ENCODE peak calls at places on chromosomes 4 and X, in six cellular contexts. R is K562, H is HCT116, O is HepG2, A is H1, D is GM12878. C is an unnamed sample. For H3K36me3 and H3K9me3, the result is how much of the 10 kb centered on the place peaks cover.

GRCh38 chrX:19659929-19660328 is 144.6 kb upstream of the MAP3K15 start:
- DNase-seq in R (no peak), O (no peak), A (no peak), H (no peak), D (no peak), C (no peak)

GRCh38 chrX:129423191-129423590 is 100.1 kb downstream of the SMARCA1 start:
- DNase-seq in O (no peak), A (no peak), D (no peak), R (no peak), H (no peak), C (no peak)

GRCh38 chrX:46903458-46904242 is 8.6 kb upstream of the JADE3 start:
- DNase-seq in O (peak), R (peak), A (peak), D (peak), H (peak), C (peak)

GRCh38 chr4:111028829-111029228 is 406.0 kb upstream of the PITX2 start:
- DNase-seq in A (no peak), O (no peak), D (no peak), H (no peak), R (no peak), C (no peak)

GRCh38 chr4:167715176-167715575 is 377.2 kb upstream of the ANXA10 start:
- DNase-seq in D (no peak), H (no peak), R (no peak), A (no peak), O (no peak), C (no peak)

GRCh38 chr4:166324321-166324720 is 451.3 kb downstream of the TLL1 start:
- DNase-seq in H (peak), D (no peak), O (peak), A (peak), R (no peak), C (peak)

GRCh38 chr4:103720661-103721060 is 876 bp upstream of the TACR3 start:
- DNase-seq in O (no peak), R (no peak), D (no peak), A (no peak), H (no peak), C (no peak)

GRCh38 chr4:30875659-30876269 is 155.6 kb downstream of the PCDH7 start:
- DNase-seq in H (no peak), A (no peak), R (no peak), O (no peak), D (no peak), C (no peak)

GRCh38 chrX:69018416-69019072 is 146.7 kb downstream of the PJA1 start:
- DNase-seq in A (no peak), O (no peak), D (no peak), H (no peak), R (no peak), C (no peak)

GRCh38 chr4:151921811-151922210 is 161.0 kb upstream of the GATB start:
- DNase-seq in A (no peak), D (no peak), R (no peak), O (no peak), H (no peak), C (no peak)

GRCh38 chr4:105280338-105280809 is 133.7 kb downstream of the TET2 start:
- DNase-seq in R (no peak), A (no peak), D (no peak), H (no peak), O (no peak), C (no peak)

GRCh38 chr4:163744861-163745260 is 250.4 kb downstream of the TMA16 start:
- DNase-seq in O (no peak), D (peak), R (no peak), A (no peak), H (no peak), C (no peak)

GRCh38 chr4:38805530-38806145 is 1.0 kb upstream of the TLR1 start:
- DNase-seq in R (no peak), D (peak), A (no peak), H (no peak), O (no peak), C (no peak)

GRCh38 chr4:123651127-123651526 is 254.5 kb downstream of the SPRY1 start:
- DNase-seq in D (no peak), H (no peak), R (no peak), A (no peak), O (no peak), C (no peak)

GRCh38 chrX:37846141-37846540 is 1.2 kb downstream of the DYNLT3 start:
- DNase-seq in D (no peak), R (no peak), A (no peak), H (no peak), O (no peak), C (no peak)

GRCh38 chr4:88747351-88747750 is 49.7 kb upstream of the NAP1L5 start:
- DNase-seq in A (no peak), O (no peak), R (no peak), D (no peak), H (no peak), C (no peak)

GRCh38 chr4:13092702-13093101 is 391.4 kb downstream of the RAB28 start:
- DNase-seq in O (no peak), R (no peak), A (no peak), D (no peak), H (no peak), C (no peak)

GRCh38 chrX:7120578-7121219 is 26.8 kb upstream of the STS start:
- DNase-seq in H (no peak), D (no peak), A (no peak), R (no peak), O (peak), C (no peak)

GRCh38 chr4:69910016-69910782 is 20.7 kb upstream of the CSN1S1 start:
- DNase-seq in D (peak), R (no peak), H (no peak), A (no peak), O (no peak), C (no peak)

GRCh38 chrX:18617351-18617750 is 54.6 kb downstream of the RS1 start:
- DNase-seq in R (no peak), O (peak), A (no peak), H (peak), D (no peak), C (peak)

GRCh38 chr4:25786497-25787065 is 76.2 kb downstream of the SEL1L3 start:
- DNase-seq in O (no peak), H (no peak), D (no peak), R (no peak), A (no peak), C (no peak)

GRCh38 chr4:108210989-108211725 is 42.4 kb upstream of the LEF1 start:
- DNase-seq in O (no peak), R (no peak), H (no peak), D (no peak), A (no peak), C (no peak)

GRCh38 chrX:122622800-122623199 is 561.3 kb upstream of the GRIA3 start:
- DNase-seq in D (no peak), R (no peak), H (no peak), A (no peak), O (no peak), C (no peak)

GRCh38 chr4:101693842-101694398 is 96.6 kb upstream of the BANK1 start:
- DNase-seq in D (no peak), O (no peak), H (no peak), A (no peak), R (no peak), C (no peak)

GRCh38 chrX:119655125-119655524 is 37.8 kb downstream of the SEPTIN6 start:
- DNase-seq in A (no peak), D (no peak), O (no peak), H (no peak), R (peak), C (no peak)

GRCh38 chr4:10063544-10064300 is 42.4 kb upstream of the SLC2A9 start:
- DNase-seq in O (peak), R (no peak), D (no peak), A (peak), H (peak), C (peak)

GRCh38 chr4:136526517-136526916 is 1005.8 kb downstream of the PCDH18 start:
- DNase-seq in R (no peak), O (no peak), A (no peak), D (no peak), H (no peak), C (no peak)

GRCh38 chr4:36159208-36159607 is 85.1 kb downstream of the ARAP2 start:
- DNase-seq in R (no peak), O (peak), A (no peak), H (no peak), D (no peak), C (no peak)

GRCh38 chr4:40550900-40551546 is 78.6 kb downstream of the RBM47 start:
- DNase-seq in A (no peak), D (peak), H (peak), O (peak), R (peak), C (no peak)

GRCh38 chr4:57291911-57292310 is 181.7 kb upstream of the IGFBP7 start:
- DNase-seq in H (no peak), O (no peak), R (no peak), A (no peak), D (no peak), C (no peak)

GRCh38 chrX:45347877-45348675 is 147.4 kb upstream of the DIPK2B start:
- DNase-seq in H (no peak), O (no peak), D (no peak), R (no peak), A (no peak), C (no peak)

GRCh38 chr4:169150806-169151205 is 120.0 kb downstream of the SH3RF1 start:
- DNase-seq in R (no peak), H (no peak), D (no peak), A (no peak), O (no peak), C (no peak)

GRCh38 chr4:150573534-150573933 is 8.4 kb upstream of the MAB21L2 start:
- DNase-seq in O (no peak), R (no peak), D (no peak), H (no peak), A (no peak), C (no peak)

GRCh38 chrX:121641560-121641959 is 594.1 kb downstream of the GLUD2 start:
- DNase-seq in O (no peak), A (no peak), D (no peak), H (no peak), R (no peak), C (no peak)

GRCh38 chrX:137025930-137026329 is 7.9 kb downstream of the GPR101 start:
- DNase-seq in R (no peak), O (no peak), D (no peak), A (no peak), H (no peak), C (no peak)

DNA sequence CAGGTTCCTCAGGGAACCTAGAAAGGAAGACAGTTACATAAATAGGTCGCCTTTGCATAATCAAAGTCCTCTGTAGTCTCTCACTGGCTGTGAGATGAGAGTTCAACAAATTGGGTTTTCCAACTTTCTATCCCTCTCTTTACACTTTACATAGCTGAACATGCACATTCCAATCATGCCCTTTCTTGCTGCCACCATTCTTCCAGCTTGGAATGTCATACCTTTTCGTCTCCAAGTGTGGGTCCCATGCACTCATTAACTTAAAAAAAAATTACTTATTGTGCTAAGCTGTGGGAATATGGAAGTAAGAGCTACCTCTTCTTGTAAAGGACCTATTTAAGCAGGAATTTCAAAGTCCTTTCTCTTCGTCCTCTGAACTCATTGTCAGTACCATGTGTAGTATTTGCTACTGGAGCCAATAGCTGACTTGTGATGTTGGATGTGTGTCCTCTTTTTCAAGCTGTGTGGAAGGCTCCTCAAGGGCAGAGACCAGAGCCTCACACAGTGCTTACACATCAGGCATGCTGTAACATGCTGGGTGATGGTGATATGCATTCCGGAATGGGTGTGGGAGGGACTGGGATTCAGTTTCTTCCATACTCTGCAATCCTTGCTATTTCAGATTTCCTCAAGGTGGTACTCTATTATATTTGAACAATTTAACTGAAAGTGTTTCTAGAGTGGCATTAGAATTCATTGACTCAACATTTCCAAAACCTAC is 7.1 kb downstream of the ENOPH1 start:
- DNase-seq in R (no peak), H (no peak), O (no peak), A (no peak), D (no peak), C (no peak)
- H3K36me3 ChIP-seq in R (half or more), H (under half), O (under half), A (under half), D (under half), C (under half)

GRCh38 chr4:176635372-176636261 is 157.1 kb downstream of the VEGFC start:
- DNase-seq in D (no peak), H (no peak), O (no peak), R (no peak), A (no peak), C (no peak)
- H3K9me3 ChIP-seq in D (under half), H (under half), O (under half), R (under half), A (under half), C (under half)

GRCh38 chr4:173414456-173414855 is 15.5 kb upstream of the SCRG1 start:
- DNase-seq in O (no peak), D (no peak), H (no peak), A (no peak), R (no peak), C (no peak)

GRCh38 chr4:173415092-173415491 is 16.2 kb upstream of the SCRG1 start:
- DNase-seq in O (no peak), A (no peak), D (no peak), H (no peak), R (no peak), C (no peak)

GRCh38 chr4:173411106-173411703 is 12.3 kb upstream of the SCRG1 start:
- DNase-seq in O (no peak), H (no peak), D (no peak), R (no peak), A (no peak), C (no peak)

GRCh38 chr4:173410106-173410505 is 11.2 kb upstream of the SCRG1 start:
- DNase-seq in D (no peak), O (no peak), R (no peak), A (no peak), H (no peak), C (no peak)

DNA sequence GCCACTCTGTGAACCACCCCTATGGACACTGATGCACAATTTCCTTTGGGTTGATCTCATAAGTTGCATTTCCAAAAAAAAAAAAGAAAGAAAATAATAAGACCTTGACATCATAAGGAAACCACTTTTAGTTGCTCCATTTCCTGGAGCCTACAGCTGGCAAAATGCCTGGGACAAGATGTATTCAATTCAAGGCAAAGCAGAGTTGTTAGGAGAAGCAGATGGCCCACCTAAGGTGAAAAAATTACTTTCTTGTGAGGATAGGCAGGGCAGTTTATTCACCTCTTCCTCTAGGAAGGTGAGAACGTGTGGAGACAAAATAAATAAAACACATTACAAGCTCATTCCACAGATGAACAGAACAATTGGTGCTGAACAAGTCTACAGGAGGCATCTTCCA is 14.1 kb upstream of the SCRG1 start:
- DNase-seq in D (no peak), A (no peak), O (no peak), H (no peak), R (no peak), C (no peak)
- TF ChIP-seq ZNF274 in D (no peak), A (no peak), O (no peak), H (no peak), R (no peak), C (no peak)

GRCh38 chr4:2722033-2722432 is 34.1 kb downstream of the TNIP2 start:
- DNase-seq in H (no peak), O (no peak), R (no peak), A (no peak), D (no peak), C (no peak)
- H3K36me3 ChIP-seq in H (under half), O (under half), R (half or more), A (under half), D (under half), C (half or more)

GRCh38 chr4:99863-100262 is 24.4 kb upstream of the ZNF718 start:
- DNase-seq in O (no peak), D (no peak), A (no peak), H (peak), R (no peak), C (no peak)
- H3K9me3 ChIP-seq in O (half or more), D (under half), A (under half), H (under half), R (under half), C (half or more)

DNA sequence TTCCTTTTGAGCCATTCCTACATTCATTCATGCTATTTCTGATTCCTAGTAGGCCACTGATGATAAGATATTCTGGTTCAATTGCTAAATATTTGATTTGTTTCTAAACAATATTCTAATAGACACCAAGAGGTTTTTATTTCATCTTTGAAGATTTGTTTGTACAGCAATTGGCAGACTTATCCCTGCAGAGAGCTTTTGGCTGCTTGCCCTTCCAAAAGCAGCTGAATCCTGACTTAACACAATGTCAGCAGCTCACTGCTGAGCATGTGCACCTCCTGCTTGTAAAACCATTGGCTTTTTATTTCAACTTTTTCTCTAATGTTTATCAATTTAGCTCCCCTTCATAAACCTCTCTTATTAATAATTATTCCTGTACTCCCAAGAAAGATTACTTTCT is 45.3 kb downstream of the MMRN1 start:
- DNase-seq in R (no peak), O (no peak), H (no peak), D (no peak), A (no peak), C (no peak)
- TF ChIP-seq ZNF274 in R (no peak), O (no peak), H (no peak), D (no peak), A (no peak), C (no peak)

C was measured in NT2/D1.